ENCODE peak calls at places on chromosomes 1 and 21, in seven cellular contexts. C is tibial artery; F is H9; A is activated B cell treated with CpG ODN at 0.5 μM for 24 hours; N is occipital lobe; X is OCI-M1; I is activated T-cell treated with anti-CD3 and anti-CD28 coated beads, Interleukin-2, amount 50 U/mL, for 72 hours. L is an unnamed sample.

GRCh38 chr1:50275564-50275963 is 147.7 kb downstream of the DMRTA2 start:
- DNase-seq in N (no peak), I (no peak), C (no peak), X (peak; percentile 59), F (peak; percentile 55), A (no peak), L (no peak)

GRCh38 chr1:43711049-43711448 is 3.7 kb downstream of the ST3GAL3 start:
- DNase-seq in N (no peak), C (no peak), X (no peak), A (no peak), I (no peak), F (no peak), L (peak; percentile 73)

GRCh38 chr1:3530931-3531818 is 76.7 kb downstream of the ARHGEF16 start:
- DNase-seq in F (peak; percentile 92), C (peak; percentile 91), A (peak; percentile 63), I (peak; percentile 73), X (peak; percentile 13), N (peak; percentile 37), L (peak; percentile 70)

GRCh38 chr1:167666416-167666815 is 36.4 kb downstream of the RCSD1 start:
- DNase-seq in X (no peak), C (no peak), I (no peak), A (no peak), N (no peak), F (no peak), L (no peak)

GRCh38 chr1:167447521-167448136 is 70.7 kb downstream of the CD247 start:
- DNase-seq in A (no peak), N (no peak), X (peak; percentile 92), F (no peak), I (peak; percentile 85), C (no peak), L (peak; percentile 74)

GRCh38 chr1:26493905-26494304 is 21.7 kb downstream of the HMGN2 start:
- DNase-seq in I (no peak), X (no peak), A (no peak), F (no peak), N (no peak), C (no peak), L (no peak)

GRCh38 chr21:45846373-45847160 is 135.0 kb upstream of the COL6A1 start:
- DNase-seq in N (no peak), A (no peak), X (no peak), F (peak; percentile 20), C (no peak), I (no peak), L (no peak)

GRCh38 chr1:227299238-227299637 is 19.1 kb downstream of the CDC42BPA start:
- DNase-seq in I (no peak), A (no peak), F (no peak), C (no peak), N (no peak), X (peak; percentile 75), L (no peak)

GRCh38 chr21:32135401-32136363 is 143.2 kb downstream of the MIS18A start:
- DNase-seq in C (no peak), N (peak; percentile 63), F (peak; percentile 20), A (no peak), X (no peak), I (no peak), L (no peak)

GRCh38 chr1:183302452-183303324 is 115.5 kb downstream of the NMNAT2 start:
- DNase-seq in F (no peak), I (no peak), A (no peak), C (no peak), X (no peak), N (no peak), L (no peak)

GRCh38 chr1:25889470-25889869 is 14.0 kb upstream of the PAQR7 start:
- DNase-seq in N (no peak), F (no peak), C (no peak), X (no peak), A (no peak), I (no peak), L (no peak)

GRCh38 chr21:43757601-43758000 is 18.5 kb downstream of the CSTB start:
- DNase-seq in F (no peak), X (no peak), I (no peak), N (no peak), C (no peak), A (no peak), L (peak; percentile 23)

GRCh38 chr1:2205191-2205952 is 10.8 kb upstream of the FAAP20 start:
- DNase-seq in C (peak; percentile 98), A (peak; percentile 86), I (peak; percentile 95), N (peak; percentile 91), F (peak; percentile 95), X (peak; percentile 88), L (peak; percentile 67)

GRCh38 chr1:150967936-150968335 is 6.7 kb downstream of the CERS2 start:
- DNase-seq in I (no peak), X (no peak), C (peak; percentile 33), A (no peak), N (no peak), F (no peak), L (no peak)

GRCh38 chr1:202247837-202248795 is 54.5 kb downstream of the LGR6 start:
- DNase-seq in I (no peak), A (no peak), F (peak; percentile 52), N (no peak), X (no peak), C (no peak), L (peak; percentile 40)

GRCh38 chr1:244080343-244080929 is 29.4 kb downstream of the ZBTB18 start:
- DNase-seq in N (no peak), I (no peak), F (peak; percentile 23), X (no peak), C (no peak), A (no peak), L (no peak)

GRCh38 chr1:4786061-4786460 is 131.7 kb downstream of the AJAP1 start:
- DNase-seq in A (no peak), I (no peak), C (peak; percentile 41), X (no peak), N (no peak), F (no peak), L (no peak)

GRCh38 chr1:111696330-111696729 is 42.9 kb downstream of the INKA2 start:
- DNase-seq in I (no peak), F (no peak), N (no peak), X (no peak), C (no peak), A (no peak), L (no peak)

GRCh38 chr1:76374111-76374510 is 299.6 kb downstream of the ST6GALNAC3 start:
- DNase-seq in X (no peak), A (no peak), I (no peak), C (no peak), F (no peak), N (no peak), L (no peak)

GRCh38 chr1:112247036-112247597 is 148.9 kb upstream of the CTTNBP2NL start:
- DNase-seq in A (no peak), X (no peak), C (no peak), N (no peak), F (no peak), I (no peak), L (no peak)